ENCODE peak calls at places on chromosome 20, in eight cellular contexts. X is nephron progenitor cell; G is ACHN; O is GM12892; K is CD8-positive, alpha-beta T cell; R is GM06990; D is GM12864; L is HTR-8/SVneo. H is an unnamed sample.

GRCh38 chr20:13029687-13030510 is 21.1 kb downstream of the SPTLC3 start:
- DNase-seq in X (no peak), G (peak), O (no peak), K (no peak), R (no peak), D (no peak), L (peak), H (no peak)

GRCh38 chr20:36720510-36720909 is 25.4 kb downstream of the NDRG3 start:
- DNase-seq in X (no peak), G (peak), O (no peak), K (no peak), R (no peak), D (no peak), L (no peak), H (no peak)

GRCh38 chr20:41619360-41620115 is 1.4 kb upstream of the CHD6 start:
- DNase-seq in X (no peak), G (no peak), O (no peak), K (no peak), R (no peak), D (no peak), L (no peak), H (no peak)

GRCh38 chr20:54566224-54566750 is 90.9 kb downstream of the DOK5 start:
- DNase-seq in X (no peak), G (no peak), O (no peak), K (no peak), R (no peak), D (no peak), L (no peak), H (no peak)

GRCh38 chr20:18001131-18001921 is 32.5 kb downstream of the MGME1 start:
- DNase-seq in X (no peak), G (no peak), O (no peak), K (no peak), R (no peak), D (no peak), L (no peak), H (no peak)

GRCh38 chr20:12916699-12917098 is 92.1 kb upstream of the SPTLC3 start:
- DNase-seq in X (no peak), G (peak), O (no peak), K (no peak), R (no peak), D (no peak), L (no peak), H (no peak)

GRCh38 chr20:8176276-8176675 is 44.2 kb downstream of the PLCB1 start:
- DNase-seq in X (no peak), G (no peak), O (no peak), K (no peak), R (no peak), D (no peak), L (no peak), H (no peak)

GRCh38 chr20:5835870-5836269 is 85.7 kb downstream of the SHLD1 start:
- DNase-seq in X (no peak), G (no peak), O (no peak), K (no peak), R (no peak), D (no peak), L (no peak), H (peak)

GRCh38 chr20:54084727-54085368 is 14.5 kb upstream of the BCAS1 start:
- DNase-seq in X (no peak), G (no peak), O (no peak), K (no peak), R (no peak), D (no peak), L (no peak), H (no peak)

GRCh38 chr20:63320041-63320511 is 27.1 kb downstream of the COL20A1 start:
- DNase-seq in X (no peak), G (no peak), O (no peak), K (no peak), R (no peak), D (no peak), L (no peak), H (no peak)

GRCh38 chr20:58192567-58192966 is 35.9 kb downstream of the ANKRD60 start:
- DNase-seq in X (peak), G (no peak), O (peak), K (peak), R (peak), D (no peak), L (peak), H (no peak)

GRCh38 chr20:29878281-29878741 is 1379.2 kb upstream of the DEFB115 start:
- DNase-seq in X (no peak), G (no peak), O (no peak), K (no peak), R (peak), D (no peak), L (no peak), H (no peak)

GRCh38 chr20:22927537-22927936 is 107.6 kb upstream of the SSTR4 start:
- DNase-seq in X (no peak), G (no peak), O (no peak), K (no peak), R (no peak), D (no peak), L (no peak), H (no peak)

GRCh38 chr20:3045042-3045815 is 623 bp upstream of the MRPS26 start:
- DNase-seq in X (peak), G (no peak), O (peak), K (no peak), R (no peak), D (no peak), L (peak), H (peak)

GRCh38 chr20:17504898-17505663 is 26.1 kb downstream of the BFSP1 start:
- DNase-seq in X (peak), G (peak), O (peak), K (peak), R (peak), D (peak), L (peak), H (peak)

GRCh38 chr20:2757001-2757400 is 43.4 kb downstream of the CPXM1 start:
- DNase-seq in X (no peak), G (no peak), O (no peak), K (no peak), R (no peak), D (no peak), L (no peak), H (no peak)

GRCh38 chr20:46087161-46087560 is 2.6 kb downstream of the NCOA5 start:
- DNase-seq in X (no peak), G (peak), O (no peak), K (no peak), R (no peak), D (no peak), L (no peak), H (no peak)

GRCh38 chr20:36854343-36855240 is 21.3 kb upstream of the TLDC2 start:
- DNase-seq in X (no peak), G (no peak), O (no peak), K (no peak), R (no peak), D (no peak), L (no peak), H (no peak)

GRCh38 chr20:58407201-58407873 is 18.3 kb downstream of the VAPB start:
- DNase-seq in X (no peak), G (no peak), O (no peak), K (no peak), R (no peak), D (no peak), L (peak), H (no peak)

GRCh38 chr20:35953411-35954199 is 697 bp downstream of the SCAND1 start:
- DNase-seq in X (peak), G (peak), O (peak), K (peak), R (peak), D (no peak), L (peak), H (peak)

GRCh38 chr20:12049125-12049524 is 131.4 kb downstream of the BTBD3 start:
- DNase-seq in X (no peak), G (no peak), O (no peak), K (no peak), R (no peak), D (no peak), L (no peak), H (no peak)

GRCh38 chr20:3323398-3323797 is 84.1 kb downstream of the DNAAF9 start:
- DNase-seq in X (no peak), G (no peak), O (no peak), K (no peak), R (no peak), D (no peak), L (no peak), H (no peak)

GRCh38 chr20:60137657-60138245 is 179.5 kb downstream of the CDH26 start:
- DNase-seq in X (peak), G (peak), O (no peak), K (no peak), R (peak), D (peak), L (peak), H (peak)

GRCh38 chr20:17938889-17939619 is 29.5 kb downstream of the SNX5 start:
- DNase-seq in X (peak), G (peak), O (peak), K (peak), R (peak), D (no peak), L (peak), H (peak)

GRCh38 chr20:16607364-16608264 is 34.4 kb upstream of the KIF16B start:
- DNase-seq in X (peak), G (no peak), O (no peak), K (no peak), R (no peak), D (no peak), L (no peak), H (no peak)

GRCh38 chr20:58075980-58076749 is 152.3 kb downstream of the ANKRD60 start:
- DNase-seq in X (no peak), G (no peak), O (no peak), K (no peak), R (no peak), D (no peak), L (no peak), H (no peak)

GRCh38 chr20:55478739-55479450 is 526.4 kb downstream of the CBLN4 start:
- DNase-seq in X (no peak), G (no peak), O (no peak), K (no peak), R (no peak), D (no peak), L (no peak), H (no peak)

GRCh38 chr20:12051206-12052163 is 133.8 kb downstream of the BTBD3 start:
- DNase-seq in X (no peak), G (no peak), O (no peak), K (no peak), R (no peak), D (no peak), L (no peak), H (no peak)

GRCh38 chr20:1427457-1428054 is 34.7 kb upstream of the FKBP1A start:
- DNase-seq in X (no peak), G (no peak), O (no peak), K (no peak), R (no peak), D (no peak), L (no peak), H (no peak)

GRCh38 chr20:49658508-49658907 is 55.2 kb downstream of the B4GALT5 start:
- DNase-seq in X (no peak), G (no peak), O (no peak), K (no peak), R (no peak), D (no peak), L (no peak), H (no peak)

GRCh38 chr20:40617594-40617993 is 71.4 kb downstream of the MAFB start:
- DNase-seq in X (no peak), G (no peak), O (no peak), K (no peak), R (no peak), D (no peak), L (no peak), H (no peak)